ENCODE peak calls at places on chromosome 11, in seven cellular contexts. One of them, this sample, is unnamed.

GRCh38 chr11:126190792-126191191 is 20.7 kb downstream of the RPUSD4 start:
- DNase-seq in HCT116: no peak
- DNase-seq in GM12878: no peak
- DNase-seq in HepG2: no peak
- DNase-seq in H1: no peak
- DNase-seq in K562: no peak
- DNase-seq in IMR-90: no peak
- DNase-seq in this sample: no peak

GRCh38 chr11:78987748-78988147 is 413.1 kb upstream of the NARS2 start:
- DNase-seq in K562: no peak
- DNase-seq in HepG2: no peak
- DNase-seq in HCT116: no peak
- DNase-seq in H1: no peak
- DNase-seq in GM12878: no peak
- DNase-seq in IMR-90: no peak
- DNase-seq in this sample: no peak

GRCh38 chr11:124285610-124286344 is 28.0 kb downstream of the OR8D1 start:
- DNase-seq in GM12878: no peak
- DNase-seq in K562: no peak
- DNase-seq in HCT116: no peak
- DNase-seq in HepG2: no peak
- DNase-seq in H1: no peak
- DNase-seq in IMR-90: peak
- DNase-seq in this sample: no peak

GRCh38 chr11:111699579-111700156 is 66.5 kb downstream of the PPP2R1B start:
- DNase-seq in H1: no peak
- DNase-seq in IMR-90: no peak
- DNase-seq in HepG2: no peak
- DNase-seq in K562: no peak
- DNase-seq in HCT116: no peak
- DNase-seq in GM12878: no peak
- DNase-seq in this sample: no peak

GRCh38 chr11:74139151-74139918 is 31.5 kb downstream of the C2CD3 start:
- DNase-seq in K562: no peak
- DNase-seq in H1: no peak
- DNase-seq in HepG2: no peak
- DNase-seq in GM12878: no peak
- DNase-seq in HCT116: no peak
- DNase-seq in IMR-90: peak
- DNase-seq in this sample: peak

GRCh38 chr11:69386594-69387408 is 92.8 kb downstream of the MYEOV start:
- DNase-seq in HCT116: no peak
- DNase-seq in K562: no peak
- DNase-seq in GM12878: no peak
- DNase-seq in H1: no peak
- DNase-seq in HepG2: no peak
- DNase-seq in IMR-90: no peak
- DNase-seq in this sample: no peak

GRCh38 chr11:100789500-100789899 is 102.4 kb downstream of the ARHGAP42 start:
- DNase-seq in GM12878: no peak
- DNase-seq in K562: peak
- DNase-seq in IMR-90: peak
- DNase-seq in HepG2: peak
- DNase-seq in H1: no peak
- DNase-seq in HCT116: no peak
- DNase-seq in this sample: no peak

GRCh38 chr11:57530215-57530595 is 349 bp downstream of the TIMM10 start:
- DNase-seq in H1: no peak
- DNase-seq in IMR-90: no peak
- DNase-seq in GM12878: no peak
- DNase-seq in HepG2: no peak
- DNase-seq in K562: no peak
- DNase-seq in HCT116: no peak
- DNase-seq in this sample: no peak

GRCh38 chr11:77705195-77705876 is 67.7 kb upstream of the CLNS1A start:
- DNase-seq in HCT116: peak
- DNase-seq in HepG2: peak
- DNase-seq in GM12878: no peak
- DNase-seq in IMR-90: peak
- DNase-seq in H1: no peak
- DNase-seq in K562: peak
- DNase-seq in this sample: peak

GRCh38 chr11:119051440-119052162 is 5.4 kb downstream of the HYOU1 start:
- DNase-seq in K562: peak
- DNase-seq in IMR-90: no peak
- DNase-seq in HCT116: no peak
- DNase-seq in GM12878: peak
- DNase-seq in HepG2: no peak
- DNase-seq in H1: no peak
- DNase-seq in this sample: no peak

GRCh38 chr11:100930185-100930778 is 199.3 kb downstream of the PGR start:
- DNase-seq in HCT116: peak
- DNase-seq in K562: peak
- DNase-seq in IMR-90: peak
- DNase-seq in H1: no peak
- DNase-seq in HepG2: peak
- DNase-seq in GM12878: no peak
- DNase-seq in this sample: peak

GRCh38 chr11:78371221-78371899 is 46.3 kb downstream of the GAB2 start:
- DNase-seq in HepG2: no peak
- DNase-seq in IMR-90: no peak
- DNase-seq in K562: no peak
- DNase-seq in HCT116: no peak
- DNase-seq in H1: no peak
- DNase-seq in GM12878: no peak
- DNase-seq in this sample: no peak

GRCh38 chr11:12606597-12606996 is 67.6 kb upstream of the TEAD1 start:
- DNase-seq in IMR-90: peak
- DNase-seq in HepG2: no peak
- DNase-seq in HCT116: no peak
- DNase-seq in H1: no peak
- DNase-seq in K562: no peak
- DNase-seq in GM12878: no peak
- DNase-seq in this sample: no peak
- TF ChIP-seq CEBPB in IMR-90: no peak
- TF ChIP-seq CEBPB in HepG2: no peak
- TF ChIP-seq CEBPB in HCT116: no peak
- TF ChIP-seq CEBPB in H1: no peak
- TF ChIP-seq CEBPB in K562: no peak
- TF ChIP-seq CEBPB in GM12878: no peak
- TF ChIP-seq CEBPB in this sample: no peak

GRCh38 chr11:18229501-18229900 is 7.1 kb downstream of the SAA4 start:
- DNase-seq in HCT116: no peak
- DNase-seq in GM12878: peak
- DNase-seq in HepG2: no peak
- DNase-seq in K562: no peak
- DNase-seq in IMR-90: no peak
- DNase-seq in H1: no peak
- DNase-seq in this sample: no peak
- TF ChIP-seq CEBPB in HCT116: no peak
- TF ChIP-seq CEBPB in GM12878: no peak
- TF ChIP-seq CEBPB in HepG2: no peak
- TF ChIP-seq CEBPB in K562: no peak
- TF ChIP-seq CEBPB in IMR-90: no peak
- TF ChIP-seq CEBPB in H1: no peak
- TF ChIP-seq CEBPB in this sample: no peak

GRCh38 chr11:76691655-76692054 is 21.1 kb upstream of the LRRC32 start:
- DNase-seq in GM12878: no peak
- DNase-seq in K562: no peak
- DNase-seq in HepG2: no peak
- DNase-seq in HCT116: no peak
- DNase-seq in H1: no peak
- DNase-seq in IMR-90: no peak
- DNase-seq in this sample: no peak

GRCh38 chr11:76692956-76693355 is 22.4 kb upstream of the LRRC32 start:
- DNase-seq in K562: no peak
- DNase-seq in HCT116: no peak
- DNase-seq in IMR-90: no peak
- DNase-seq in H1: no peak
- DNase-seq in HepG2: no peak
- DNase-seq in GM12878: no peak
- DNase-seq in this sample: no peak

GRCh38 chr11:76689861-76690260 is 19.3 kb upstream of the LRRC32 start:
- DNase-seq in HCT116: no peak
- DNase-seq in H1: no peak
- DNase-seq in GM12878: no peak
- DNase-seq in K562: no peak
- DNase-seq in HepG2: no peak
- DNase-seq in IMR-90: no peak
- DNase-seq in this sample: no peak

GRCh38 chr11:76689313-76689712 is 18.8 kb upstream of the LRRC32 start:
- DNase-seq in H1: no peak
- DNase-seq in HCT116: no peak
- DNase-seq in GM12878: no peak
- DNase-seq in IMR-90: no peak
- DNase-seq in K562: peak
- DNase-seq in HepG2: no peak
- DNase-seq in this sample: no peak

DNA sequence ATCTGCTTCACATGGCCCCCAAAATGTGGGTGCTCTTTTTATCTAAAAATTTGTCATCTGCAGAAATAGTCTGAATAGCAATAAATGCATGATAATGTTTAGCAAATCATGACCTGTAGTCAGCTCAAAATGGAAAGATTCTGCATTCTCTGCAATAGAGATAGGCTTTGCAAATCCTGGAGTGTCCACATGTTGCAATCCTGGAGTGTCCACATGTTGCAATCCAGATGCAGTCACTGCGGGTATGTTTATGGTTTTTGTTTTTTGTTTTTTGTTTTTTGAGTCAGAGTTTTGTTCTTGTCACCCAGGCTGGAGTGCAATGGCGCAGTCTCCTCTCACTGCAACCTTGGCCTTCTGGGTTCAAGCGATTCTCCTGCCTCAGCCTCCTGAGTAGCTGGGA is 20.2 kb upstream of the LRRC32 start:
- DNase-seq in K562: no peak
- DNase-seq in IMR-90: peak
- DNase-seq in HepG2: no peak
- DNase-seq in GM12878: no peak
- DNase-seq in HCT116: no peak
- DNase-seq in H1: no peak
- DNase-seq in this sample: no peak
- TF ChIP-seq CEBPB in K562: peak
- TF ChIP-seq CEBPB in IMR-90: peak
- TF ChIP-seq CEBPB in HepG2: peak
- TF ChIP-seq CEBPB in GM12878: no peak
- TF ChIP-seq CEBPB in HCT116: no peak
- TF ChIP-seq CEBPB in H1: no peak
- TF ChIP-seq CEBPB in this sample: peak

DNA sequence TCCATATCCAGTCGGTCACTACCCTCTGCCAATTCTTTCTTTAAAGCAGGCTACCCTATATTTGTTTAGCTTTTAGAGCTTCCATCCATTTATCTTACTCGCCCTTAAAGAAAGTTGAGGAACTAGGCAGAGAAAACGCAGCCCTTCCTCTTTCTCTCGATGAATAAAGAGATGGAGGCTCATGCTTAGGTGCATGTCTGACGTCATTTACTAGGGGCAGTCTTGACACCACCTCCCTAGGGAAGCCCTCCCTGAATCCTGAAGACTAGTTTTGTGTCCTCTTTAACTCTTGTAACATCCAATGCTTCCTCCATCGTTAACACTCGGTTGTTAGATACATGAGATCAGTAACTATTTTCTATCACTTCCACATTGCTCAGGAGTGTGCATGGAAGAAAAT is 291.4 kb downstream of the OPCML start:
- DNase-seq in IMR-90: no peak
- DNase-seq in K562: no peak
- DNase-seq in H1: no peak
- DNase-seq in GM12878: no peak
- DNase-seq in HCT116: no peak
- DNase-seq in HepG2: no peak
- DNase-seq in this sample: no peak
- TF ChIP-seq CEBPB in IMR-90: no peak
- TF ChIP-seq CEBPB in K562: no peak
- TF ChIP-seq CEBPB in H1: no peak
- TF ChIP-seq CEBPB in GM12878: no peak
- TF ChIP-seq CEBPB in HCT116: no peak
- TF ChIP-seq CEBPB in HepG2: no peak
- TF ChIP-seq CEBPB in this sample: no peak

GRCh38 chr11:2211113-2211971 is 39.7 kb upstream of the TH start:
- DNase-seq in K562: no peak
- DNase-seq in HepG2: peak
- DNase-seq in GM12878: no peak
- DNase-seq in IMR-90: no peak
- DNase-seq in H1: peak
- DNase-seq in HCT116: peak
- DNase-seq in this sample: peak
- TF ChIP-seq CEBPB in K562: no peak
- TF ChIP-seq CEBPB in HepG2: no peak
- TF ChIP-seq CEBPB in GM12878: no peak
- TF ChIP-seq CEBPB in IMR-90: no peak
- TF ChIP-seq CEBPB in H1: no peak
- TF ChIP-seq CEBPB in HCT116: no peak
- TF ChIP-seq CEBPB in this sample: no peak

GRCh38 chr11:64088159-64089026 is 52.7 kb downstream of the FLRT1 start:
- DNase-seq in HCT116: peak
- DNase-seq in IMR-90: no peak
- DNase-seq in GM12878: no peak
- DNase-seq in H1: peak
- DNase-seq in HepG2: peak
- DNase-seq in K562: peak
- DNase-seq in this sample: peak
- TF ChIP-seq CEBPB in HCT116: no peak
- TF ChIP-seq CEBPB in IMR-90: no peak
- TF ChIP-seq CEBPB in GM12878: no peak
- TF ChIP-seq CEBPB in H1: no peak
- TF ChIP-seq CEBPB in HepG2: no peak
- TF ChIP-seq CEBPB in K562: no peak
- TF ChIP-seq CEBPB in this sample: no peak

GRCh38 chr11:65454311-65454695 is 31.7 kb downstream of the NEAT1 start:
- DNase-seq in HepG2: no peak
- DNase-seq in K562: no peak
- DNase-seq in HCT116: no peak
- DNase-seq in GM12878: no peak
- DNase-seq in H1: no peak
- DNase-seq in IMR-90: peak
- DNase-seq in this sample: no peak
- TF ChIP-seq CEBPB in HepG2: no peak
- TF ChIP-seq CEBPB in K562: no peak
- TF ChIP-seq CEBPB in HCT116: no peak
- TF ChIP-seq CEBPB in GM12878: no peak
- TF ChIP-seq CEBPB in H1: no peak
- TF ChIP-seq CEBPB in IMR-90: no peak
- TF ChIP-seq CEBPB in this sample: no peak

GRCh38 chr11:33884035-33884434 is 7.8 kb downstream of the LMO2 start:
- DNase-seq in GM12878: no peak
- DNase-seq in H1: no peak
- DNase-seq in IMR-90: no peak
- DNase-seq in K562: no peak
- DNase-seq in HCT116: no peak
- DNase-seq in HepG2: no peak
- DNase-seq in this sample: no peak

GRCh38 chr11:33889821-33890378 is 2.0 kb downstream of the LMO2 start:
- DNase-seq in K562: no peak
- DNase-seq in HepG2: no peak
- DNase-seq in GM12878: no peak
- DNase-seq in H1: no peak
- DNase-seq in IMR-90: no peak
- DNase-seq in HCT116: no peak
- DNase-seq in this sample: no peak

GRCh38 chr11:33881651-33882279 is 10.1 kb downstream of the LMO2 start:
- DNase-seq in H1: no peak
- DNase-seq in HCT116: no peak
- DNase-seq in GM12878: no peak
- DNase-seq in HepG2: no peak
- DNase-seq in K562: peak
- DNase-seq in IMR-90: no peak
- DNase-seq in this sample: no peak

GRCh38 chr11:33885338-33886005 is 6.4 kb downstream of the LMO2 start:
- DNase-seq in H1: no peak
- DNase-seq in HepG2: no peak
- DNase-seq in IMR-90: no peak
- DNase-seq in GM12878: no peak
- DNase-seq in K562: peak
- DNase-seq in HCT116: no peak
- DNase-seq in this sample: no peak
- TF ChIP-seq CEBPB in H1: no peak
- TF ChIP-seq CEBPB in HepG2: no peak
- TF ChIP-seq CEBPB in IMR-90: no peak
- TF ChIP-seq CEBPB in GM12878: no peak
- TF ChIP-seq CEBPB in K562: peak
- TF ChIP-seq CEBPB in HCT116: no peak
- TF ChIP-seq CEBPB in this sample: no peak

This sample was measured in A549.